ENCODE peak calls at places on chromosomes 1 and 21, in seven cellular contexts. One of them, this sample, is unnamed. For H3K9me3, the result is how much of the 10 kb centered on the place peaks cover.

GRCh38 chr1:92362970-92363369 is 64.1 kb downstream of the RPAP2 start:
- DNase-seq in heart right ventricle: no peak
- DNase-seq in CD4-positive, CD25-positive, alpha-beta regulatory T cell: no peak
- DNase-seq in left lung: no peak
- DNase-seq in CD8-positive, alpha-beta memory T cell: no peak
- DNase-seq in sigmoid colon: no peak
- DNase-seq in neuronal stem cell: no peak
- DNase-seq in this sample: no peak

GRCh38 chr21:34992736-34993135 is 56.4 kb downstream of the RUNX1 start:
- DNase-seq in heart right ventricle: no peak
- DNase-seq in CD4-positive, CD25-positive, alpha-beta regulatory T cell: no peak
- DNase-seq in left lung: no peak
- DNase-seq in CD8-positive, alpha-beta memory T cell: no peak
- DNase-seq in sigmoid colon: no peak
- DNase-seq in neuronal stem cell: no peak
- DNase-seq in this sample: no peak

GRCh38 chr1:68174173-68175113 is 57.9 kb downstream of the WLS start:
- DNase-seq in heart right ventricle: peak
- DNase-seq in CD4-positive, CD25-positive, alpha-beta regulatory T cell: no peak
- DNase-seq in left lung: peak
- DNase-seq in CD8-positive, alpha-beta memory T cell: no peak
- DNase-seq in sigmoid colon: peak
- DNase-seq in neuronal stem cell: peak
- DNase-seq in this sample: no peak

GRCh38 chr1:180230791-180231505 is 884 bp downstream of the LHX4 start:
- DNase-seq in heart right ventricle: no peak
- DNase-seq in CD4-positive, CD25-positive, alpha-beta regulatory T cell: peak
- DNase-seq in left lung: no peak
- DNase-seq in CD8-positive, alpha-beta memory T cell: no peak
- DNase-seq in sigmoid colon: peak
- DNase-seq in neuronal stem cell: no peak
- DNase-seq in this sample: no peak

GRCh38 chr1:82625562-82625961 is 824.8 kb downstream of the ADGRL2 start:
- DNase-seq in heart right ventricle: no peak
- DNase-seq in CD4-positive, CD25-positive, alpha-beta regulatory T cell: peak
- DNase-seq in left lung: no peak
- DNase-seq in CD8-positive, alpha-beta memory T cell: no peak
- DNase-seq in sigmoid colon: no peak
- DNase-seq in neuronal stem cell: peak
- DNase-seq in this sample: no peak

GRCh38 chr1:50666849-50667248 is 243.6 kb upstream of the DMRTA2 start:
- DNase-seq in heart right ventricle: no peak
- DNase-seq in CD4-positive, CD25-positive, alpha-beta regulatory T cell: no peak
- DNase-seq in left lung: no peak
- DNase-seq in CD8-positive, alpha-beta memory T cell: no peak
- DNase-seq in sigmoid colon: no peak
- DNase-seq in neuronal stem cell: no peak
- DNase-seq in this sample: no peak

GRCh38 chr1:227945891-227946623 is 1.7 kb downstream of the WNT9A start:
- DNase-seq in heart right ventricle: peak
- DNase-seq in CD4-positive, CD25-positive, alpha-beta regulatory T cell: peak
- DNase-seq in left lung: peak
- DNase-seq in CD8-positive, alpha-beta memory T cell: no peak
- DNase-seq in sigmoid colon: peak
- DNase-seq in neuronal stem cell: no peak
- DNase-seq in this sample: no peak

GRCh38 chr21:43634618-43635017 is 24.7 kb downstream of the HSF2BP start:
- DNase-seq in heart right ventricle: no peak
- DNase-seq in CD4-positive, CD25-positive, alpha-beta regulatory T cell: no peak
- DNase-seq in left lung: no peak
- DNase-seq in CD8-positive, alpha-beta memory T cell: no peak
- DNase-seq in sigmoid colon: no peak
- DNase-seq in neuronal stem cell: no peak
- DNase-seq in this sample: no peak

GRCh38 chr1:115828101-115829022 is 12.6 kb downstream of the NHLH2 start:
- DNase-seq in heart right ventricle: no peak
- DNase-seq in CD4-positive, CD25-positive, alpha-beta regulatory T cell: no peak
- DNase-seq in left lung: peak
- DNase-seq in CD8-positive, alpha-beta memory T cell: no peak
- DNase-seq in sigmoid colon: peak
- DNase-seq in neuronal stem cell: no peak
- DNase-seq in this sample: no peak

GRCh38 chr1:12556957-12557935 is 60.8 kb downstream of the DHRS3 start:
- DNase-seq in heart right ventricle: no peak
- DNase-seq in CD4-positive, CD25-positive, alpha-beta regulatory T cell: no peak
- DNase-seq in left lung: no peak
- DNase-seq in CD8-positive, alpha-beta memory T cell: no peak
- DNase-seq in sigmoid colon: no peak
- DNase-seq in neuronal stem cell: no peak
- DNase-seq in this sample: no peak

GRCh38 chr1:179167955-179168354 is 61.5 kb downstream of the ABL2 start:
- DNase-seq in heart right ventricle: no peak
- DNase-seq in CD4-positive, CD25-positive, alpha-beta regulatory T cell: no peak
- DNase-seq in left lung: no peak
- DNase-seq in CD8-positive, alpha-beta memory T cell: no peak
- DNase-seq in sigmoid colon: no peak
- DNase-seq in neuronal stem cell: no peak
- DNase-seq in this sample: no peak

GRCh38 chr1:177385760-177386698 is 215.3 kb downstream of the BRINP2 start:
- DNase-seq in heart right ventricle: no peak
- DNase-seq in CD4-positive, CD25-positive, alpha-beta regulatory T cell: no peak
- DNase-seq in left lung: no peak
- DNase-seq in CD8-positive, alpha-beta memory T cell: no peak
- DNase-seq in sigmoid colon: no peak
- DNase-seq in neuronal stem cell: no peak
- DNase-seq in this sample: no peak

GRCh38 chr1:162412002-162412401 is at the start of gene SH2D1B:
- DNase-seq in heart right ventricle: no peak
- DNase-seq in CD4-positive, CD25-positive, alpha-beta regulatory T cell: no peak
- DNase-seq in left lung: no peak
- DNase-seq in CD8-positive, alpha-beta memory T cell: no peak
- DNase-seq in sigmoid colon: no peak
- DNase-seq in neuronal stem cell: no peak
- DNase-seq in this sample: no peak

GRCh38 chr1:205933672-205934618 is 9.3 kb downstream of the SLC26A9 start:
- DNase-seq in heart right ventricle: no peak
- DNase-seq in CD4-positive, CD25-positive, alpha-beta regulatory T cell: no peak
- DNase-seq in left lung: peak
- DNase-seq in CD8-positive, alpha-beta memory T cell: no peak
- DNase-seq in sigmoid colon: no peak
- DNase-seq in neuronal stem cell: no peak
- DNase-seq in this sample: no peak

GRCh38 chr1:207300970-207301369 is 20.5 kb upstream of the CD55 start:
- DNase-seq in heart right ventricle: no peak
- DNase-seq in CD4-positive, CD25-positive, alpha-beta regulatory T cell: no peak
- DNase-seq in left lung: no peak
- DNase-seq in CD8-positive, alpha-beta memory T cell: no peak
- DNase-seq in sigmoid colon: no peak
- DNase-seq in neuronal stem cell: no peak
- DNase-seq in this sample: no peak

GRCh38 chr1:77489910-77490309 is 192.5 kb downstream of the ZZZ3 start:
- DNase-seq in heart right ventricle: no peak
- DNase-seq in CD4-positive, CD25-positive, alpha-beta regulatory T cell: no peak
- DNase-seq in left lung: no peak
- DNase-seq in CD8-positive, alpha-beta memory T cell: no peak
- DNase-seq in sigmoid colon: no peak
- DNase-seq in neuronal stem cell: peak
- DNase-seq in this sample: no peak

GRCh38 chr1:226988337-226988672 is 48.2 kb downstream of the COQ8A start:
- DNase-seq in heart right ventricle: no peak
- DNase-seq in CD4-positive, CD25-positive, alpha-beta regulatory T cell: peak
- DNase-seq in left lung: peak
- DNase-seq in CD8-positive, alpha-beta memory T cell: no peak
- DNase-seq in sigmoid colon: peak
- DNase-seq in neuronal stem cell: no peak
- DNase-seq in this sample: no peak

GRCh38 chr1:178126790-178127189 is 32.9 kb downstream of the RASAL2 start:
- DNase-seq in heart right ventricle: no peak
- DNase-seq in CD4-positive, CD25-positive, alpha-beta regulatory T cell: no peak
- DNase-seq in left lung: no peak
- DNase-seq in CD8-positive, alpha-beta memory T cell: no peak
- DNase-seq in sigmoid colon: no peak
- DNase-seq in neuronal stem cell: no peak
- DNase-seq in this sample: no peak

GRCh38 chr1:184433928-184434502 is 47.2 kb downstream of the C1orf21 start:
- DNase-seq in heart right ventricle: no peak
- DNase-seq in CD4-positive, CD25-positive, alpha-beta regulatory T cell: no peak
- DNase-seq in left lung: no peak
- DNase-seq in CD8-positive, alpha-beta memory T cell: no peak
- DNase-seq in sigmoid colon: no peak
- DNase-seq in neuronal stem cell: no peak
- DNase-seq in this sample: no peak

GRCh38 chr1:235670157-235670776 is 20.7 kb upstream of the GNG4 start:
- DNase-seq in heart right ventricle: no peak
- DNase-seq in CD4-positive, CD25-positive, alpha-beta regulatory T cell: peak
- DNase-seq in left lung: no peak
- DNase-seq in CD8-positive, alpha-beta memory T cell: no peak
- DNase-seq in sigmoid colon: no peak
- DNase-seq in neuronal stem cell: no peak
- DNase-seq in this sample: no peak
- H3K9me3 ChIP-seq in heart right ventricle: under half
- H3K9me3 ChIP-seq in CD4-positive, CD25-positive, alpha-beta regulatory T cell: under half
- H3K9me3 ChIP-seq in left lung: under half
- H3K9me3 ChIP-seq in CD8-positive, alpha-beta memory T cell: under half
- H3K9me3 ChIP-seq in sigmoid colon: under half
- H3K9me3 ChIP-seq in neuronal stem cell: under half
- H3K9me3 ChIP-seq in this sample: under half

GRCh38 chr1:2829846-2830615 is 28.5 kb upstream of the TTC34 start:
- DNase-seq in heart right ventricle: no peak
- DNase-seq in CD4-positive, CD25-positive, alpha-beta regulatory T cell: no peak
- DNase-seq in left lung: no peak
- DNase-seq in CD8-positive, alpha-beta memory T cell: no peak
- DNase-seq in sigmoid colon: no peak
- DNase-seq in neuronal stem cell: no peak
- DNase-seq in this sample: no peak
- H3K9me3 ChIP-seq in heart right ventricle: under half
- H3K9me3 ChIP-seq in CD4-positive, CD25-positive, alpha-beta regulatory T cell: under half
- H3K9me3 ChIP-seq in left lung: under half
- H3K9me3 ChIP-seq in CD8-positive, alpha-beta memory T cell: under half
- H3K9me3 ChIP-seq in sigmoid colon: under half
- H3K9me3 ChIP-seq in neuronal stem cell: under half
- H3K9me3 ChIP-seq in this sample: under half

GRCh38 chr1:4963251-4963650 is 308.8 kb downstream of the AJAP1 start:
- DNase-seq in heart right ventricle: no peak
- DNase-seq in CD4-positive, CD25-positive, alpha-beta regulatory T cell: no peak
- DNase-seq in left lung: no peak
- DNase-seq in CD8-positive, alpha-beta memory T cell: no peak
- DNase-seq in sigmoid colon: no peak
- DNase-seq in neuronal stem cell: no peak
- DNase-seq in this sample: no peak

GRCh38 chr1:4962836-4963235 is 308.4 kb downstream of the AJAP1 start:
- DNase-seq in heart right ventricle: no peak
- DNase-seq in CD4-positive, CD25-positive, alpha-beta regulatory T cell: no peak
- DNase-seq in left lung: no peak
- DNase-seq in CD8-positive, alpha-beta memory T cell: no peak
- DNase-seq in sigmoid colon: no peak
- DNase-seq in neuronal stem cell: no peak
- DNase-seq in this sample: no peak

GRCh38 chr1:4961935-4962645 is 307.7 kb downstream of the AJAP1 start:
- DNase-seq in heart right ventricle: no peak
- DNase-seq in CD4-positive, CD25-positive, alpha-beta regulatory T cell: no peak
- DNase-seq in left lung: no peak
- DNase-seq in CD8-positive, alpha-beta memory T cell: no peak
- DNase-seq in sigmoid colon: no peak
- DNase-seq in neuronal stem cell: no peak
- DNase-seq in this sample: no peak

GRCh38 chr1:4965346-4965726 is 310.9 kb downstream of the AJAP1 start:
- DNase-seq in heart right ventricle: no peak
- DNase-seq in CD4-positive, CD25-positive, alpha-beta regulatory T cell: no peak
- DNase-seq in left lung: no peak
- DNase-seq in CD8-positive, alpha-beta memory T cell: no peak
- DNase-seq in sigmoid colon: peak
- DNase-seq in neuronal stem cell: no peak
- DNase-seq in this sample: no peak

DNA sequence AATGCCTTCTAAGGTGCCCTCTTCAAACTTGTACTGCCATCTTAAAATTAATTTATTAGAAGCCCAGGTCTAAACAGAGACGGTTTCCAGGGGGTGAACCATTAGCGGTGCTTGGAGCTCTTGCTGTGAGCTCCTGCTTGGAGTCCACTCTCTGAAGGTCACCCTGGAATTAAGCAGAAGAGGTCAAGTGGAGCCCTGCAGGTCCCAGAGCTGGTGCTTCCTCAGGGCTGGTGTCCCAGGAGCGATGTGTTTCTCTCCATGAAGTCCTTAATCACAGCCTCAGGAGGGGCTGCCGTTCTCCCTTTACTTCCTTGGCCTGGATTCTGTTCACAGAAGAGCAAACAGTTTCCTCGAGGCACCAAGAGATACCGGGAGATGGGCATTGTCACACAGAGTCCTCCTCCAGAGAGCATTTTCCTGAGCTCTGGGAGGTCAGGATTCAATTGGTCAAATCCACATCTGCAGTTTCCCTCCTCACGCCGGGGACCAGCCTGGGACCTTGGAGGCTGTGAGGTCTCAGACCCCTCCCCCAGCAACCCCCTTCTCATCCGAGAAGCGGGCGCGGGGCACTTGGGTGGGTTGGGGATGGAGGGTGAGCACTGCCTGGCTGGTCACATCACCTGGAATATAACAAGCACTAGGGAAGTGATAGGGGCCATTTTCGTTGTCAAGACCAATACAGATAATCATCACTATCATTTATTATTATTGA is 310.4 kb downstream of the AJAP1 start:
- DNase-seq in heart right ventricle: no peak
- DNase-seq in CD4-positive, CD25-positive, alpha-beta regulatory T cell: no peak
- DNase-seq in left lung: no peak
- DNase-seq in CD8-positive, alpha-beta memory T cell: no peak
- DNase-seq in sigmoid colon: no peak
- DNase-seq in neuronal stem cell: no peak
- DNase-seq in this sample: no peak
- H3K9me3 ChIP-seq in heart right ventricle: under half
- H3K9me3 ChIP-seq in CD4-positive, CD25-positive, alpha-beta regulatory T cell: under half
- H3K9me3 ChIP-seq in left lung: under half
- H3K9me3 ChIP-seq in CD8-positive, alpha-beta memory T cell: under half
- H3K9me3 ChIP-seq in sigmoid colon: under half
- H3K9me3 ChIP-seq in neuronal stem cell: under half
- H3K9me3 ChIP-seq in this sample: under half

GRCh38 chr1:247222840-247223239 is 33.0 kb upstream of the VN1R5 start:
- DNase-seq in heart right ventricle: no peak
- DNase-seq in CD4-positive, CD25-positive, alpha-beta regulatory T cell: no peak
- DNase-seq in left lung: no peak
- DNase-seq in CD8-positive, alpha-beta memory T cell: no peak
- DNase-seq in sigmoid colon: no peak
- DNase-seq in neuronal stem cell: no peak
- DNase-seq in this sample: no peak

GRCh38 chr1:247224822-247225221 is 31.1 kb upstream of the VN1R5 start:
- DNase-seq in heart right ventricle: no peak
- DNase-seq in CD4-positive, CD25-positive, alpha-beta regulatory T cell: no peak
- DNase-seq in left lung: no peak
- DNase-seq in CD8-positive, alpha-beta memory T cell: no peak
- DNase-seq in sigmoid colon: no peak
- DNase-seq in neuronal stem cell: no peak
- DNase-seq in this sample: no peak

DNA sequence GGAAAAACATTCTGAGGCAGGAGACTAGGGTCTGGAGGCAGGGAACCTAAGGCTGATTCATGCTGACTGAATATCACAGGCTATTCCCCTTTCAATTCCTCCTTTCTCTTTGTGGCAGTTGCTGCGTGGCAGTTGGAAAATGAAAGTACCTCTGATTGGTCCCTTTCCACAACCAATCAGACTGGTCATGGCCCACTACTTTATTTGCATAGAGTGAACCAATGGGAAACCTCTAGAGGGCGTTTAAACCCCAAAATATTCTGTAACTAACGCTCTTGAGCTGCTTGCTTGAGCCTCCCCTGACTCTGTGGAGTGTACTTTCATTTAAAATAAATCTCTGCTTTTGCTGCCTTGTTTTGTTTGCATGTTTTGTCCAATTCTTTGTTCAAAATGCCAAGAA is 27.7 kb upstream of the VN1R5 start:
- DNase-seq in heart right ventricle: no peak
- DNase-seq in CD4-positive, CD25-positive, alpha-beta regulatory T cell: no peak
- DNase-seq in left lung: no peak
- DNase-seq in CD8-positive, alpha-beta memory T cell: no peak
- DNase-seq in sigmoid colon: no peak
- DNase-seq in neuronal stem cell: no peak
- DNase-seq in this sample: no peak
- H3K9me3 ChIP-seq in heart right ventricle: under half
- H3K9me3 ChIP-seq in CD4-positive, CD25-positive, alpha-beta regulatory T cell: under half
- H3K9me3 ChIP-seq in left lung: under half
- H3K9me3 ChIP-seq in CD8-positive, alpha-beta memory T cell: under half
- H3K9me3 ChIP-seq in sigmoid colon: under half
- H3K9me3 ChIP-seq in neuronal stem cell: under half
- H3K9me3 ChIP-seq in this sample: under half